ENCODE peak calls at places on chromosome 15, in four cellular contexts. D is adrenal gland, N is heart right ventricle, M is ovary. I is an unnamed sample.

GRCh38 chr15:34721802-34722795 is 32.7 kb downstream of the GJD2 start:
- DNase-seq in N (peak; percentile 68), M (no peak), D (peak; percentile 44), I (peak; percentile 49)

GRCh38 chr15:74525328-74525727 is 15.7 kb upstream of the ARID3B start:
- DNase-seq in D (no peak), N (no peak), M (no peak), I (no peak)

GRCh38 chr15:40957581-40958051 is 4.3 kb downstream of the CHAC1 start:
- DNase-seq in N (peak; percentile 69), D (peak; percentile 36), M (no peak), I (no peak)

GRCh38 chr15:58066042-58066867 is 744 bp upstream of the ALDH1A2 start:
- DNase-seq in N (peak; percentile 78), D (peak; percentile 47), M (peak; percentile 81), I (no peak)

GRCh38 chr15:51076898-51077564 is 17.7 kb downstream of the TNFAIP8L3 start:
- DNase-seq in M (peak; percentile 83), D (peak; percentile 54), N (peak; percentile 64), I (no peak)

GRCh38 chr15:90780916-90781315 is 63.8 kb downstream of the BLM start:
- DNase-seq in D (no peak), M (no peak), N (no peak), I (no peak)

GRCh38 chr15:41494922-41495735 is 1.5 kb downstream of the ITPKA start:
- DNase-seq in D (no peak), N (no peak), M (no peak), I (no peak)

GRCh38 chr15:63997715-63998442 is 48.4 kb downstream of the DAPK2 start:
- DNase-seq in N (no peak), D (no peak), M (no peak), I (no peak)

DNA sequence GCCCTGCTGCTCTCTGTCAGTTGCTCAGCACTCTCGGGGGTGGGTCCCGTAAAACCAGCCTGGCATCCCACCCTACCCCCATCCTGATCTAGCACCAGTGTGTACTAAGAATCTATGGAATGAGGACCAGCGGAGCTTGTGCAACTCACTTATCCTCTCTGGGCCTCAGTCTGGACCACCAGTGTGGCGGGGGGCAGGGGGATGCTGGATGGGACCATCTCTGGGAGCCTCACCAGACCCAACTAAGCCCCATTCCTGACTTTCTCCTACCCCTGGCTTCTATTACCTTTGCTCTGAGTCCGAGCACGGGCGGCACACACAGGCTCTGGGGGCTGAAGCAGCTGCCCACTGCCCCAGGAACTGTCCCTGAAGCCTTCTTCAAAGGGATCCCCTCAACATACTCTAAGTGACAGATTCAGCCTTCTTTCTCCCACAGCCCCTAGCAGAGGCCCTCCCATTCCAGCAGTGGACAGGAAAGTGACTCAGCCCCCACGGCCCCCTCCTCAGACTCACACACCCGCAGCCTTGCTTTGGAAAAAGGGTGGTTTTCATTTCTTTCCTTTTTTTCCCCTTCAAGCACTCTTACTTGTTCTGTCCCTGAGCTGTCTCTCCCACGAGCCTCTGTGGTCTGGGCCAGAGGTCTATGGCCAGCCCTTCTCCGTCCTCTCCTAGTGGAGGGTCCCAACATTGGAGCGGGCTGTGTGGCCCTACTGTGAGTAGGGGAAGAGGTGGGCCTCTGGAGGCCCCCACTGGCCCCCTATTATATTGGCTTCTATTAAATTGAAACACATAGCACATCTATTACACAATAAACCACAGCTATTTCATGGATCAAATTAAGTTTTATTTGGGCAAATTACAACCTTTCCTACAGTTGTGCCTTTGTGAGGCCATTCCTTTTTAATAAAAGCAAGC is 100.3 kb downstream of the SMAD6 start:
- DNase-seq in N (no peak), M (no peak), D (no peak), I (peak; percentile 57)
- H3K4me3 ChIP-seq in N (no peak overlapping the region), M (no peak overlapping the region), D (no peak overlapping the region), I (no peak overlapping the region)

DNA sequence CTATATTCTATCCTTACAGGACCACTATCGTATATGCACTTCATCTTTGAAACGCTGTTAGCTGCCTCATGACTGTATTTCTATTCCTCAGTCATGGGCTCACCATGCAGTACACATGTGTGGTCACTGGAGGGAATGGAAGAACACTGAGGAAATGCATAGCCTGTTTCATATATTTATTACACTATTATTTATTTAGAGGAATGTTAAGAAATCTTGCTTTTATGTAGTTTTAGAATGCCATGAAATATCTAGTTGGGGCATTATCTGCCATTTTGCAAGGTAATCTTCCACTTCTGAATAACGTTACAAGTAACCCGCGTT is 155.7 kb downstream of the IGF1R start:
- DNase-seq in M (no peak), N (no peak), D (no peak), I (no peak)
- TF ChIP-seq CTCF in M (no peak), N (no peak), D (no peak), I (peak; percentile 23)

DNA sequence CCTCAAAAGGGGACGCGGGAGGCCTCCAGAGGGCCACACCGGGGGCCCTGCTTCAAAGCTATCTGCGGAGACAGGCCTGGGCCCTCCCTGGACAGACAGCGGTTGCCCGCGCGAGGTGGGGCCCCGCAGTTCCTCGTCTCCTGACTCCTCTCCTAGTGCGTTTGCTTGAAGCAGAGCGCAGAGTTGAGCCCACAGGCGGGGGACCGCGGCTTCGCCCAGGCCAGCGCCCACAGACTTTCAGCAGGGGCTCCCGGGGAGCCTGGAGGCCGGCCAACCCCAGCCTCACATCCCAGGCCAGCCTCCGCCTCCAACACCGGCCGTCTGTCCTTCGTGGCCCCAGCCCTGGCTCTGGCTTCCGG is 540 bp upstream of the ADAMTS7 start:
- DNase-seq in N (peak; percentile 45), M (no peak), D (peak; percentile 40), I (no peak)
- H3K4me3 ChIP-seq in N (peak overlapping the region; percentile 54), M (peak overlapping the region; percentile 51), D (peak overlapping the region; percentile 89), I (peak overlapping the region; percentile 55)

GRCh38 chr15:59352683-59353082 is 20.0 kb downstream of the MYO1E start:
- DNase-seq in N (no peak), M (no peak), D (no peak), I (no peak)

GRCh38 chr15:59347915-59348314 is 24.8 kb downstream of the MYO1E start:
- DNase-seq in D (no peak), M (no peak), N (no peak), I (no peak)

GRCh38 chr15:59350421-59350732 is 22.3 kb downstream of the MYO1E start:
- DNase-seq in N (no peak), D (no peak), M (no peak), I (no peak)

GRCh38 chr15:59352189-59352588 is 20.5 kb downstream of the MYO1E start:
- DNase-seq in D (no peak), M (no peak), N (no peak), I (no peak)

GRCh38 chr15:59349715-59350420 is 22.8 kb downstream of the MYO1E start:
- DNase-seq in D (peak; percentile 69), N (no peak), M (no peak), I (peak; percentile 69)
- TF ChIP-seq CTCF in D (no peak), N (no peak), M (no peak), I (no peak)

GRCh38 chr15:84840741-84841429 is 23.7 kb downstream of the ALPK3 start:
- DNase-seq in N (peak; percentile 73), M (peak; percentile 38), D (peak; percentile 94), I (peak; percentile 19)
- H3K4me3 ChIP-seq in N (no peak overlapping the region), M (no peak overlapping the region), D (no peak overlapping the region), I (no peak overlapping the region)

DNA sequence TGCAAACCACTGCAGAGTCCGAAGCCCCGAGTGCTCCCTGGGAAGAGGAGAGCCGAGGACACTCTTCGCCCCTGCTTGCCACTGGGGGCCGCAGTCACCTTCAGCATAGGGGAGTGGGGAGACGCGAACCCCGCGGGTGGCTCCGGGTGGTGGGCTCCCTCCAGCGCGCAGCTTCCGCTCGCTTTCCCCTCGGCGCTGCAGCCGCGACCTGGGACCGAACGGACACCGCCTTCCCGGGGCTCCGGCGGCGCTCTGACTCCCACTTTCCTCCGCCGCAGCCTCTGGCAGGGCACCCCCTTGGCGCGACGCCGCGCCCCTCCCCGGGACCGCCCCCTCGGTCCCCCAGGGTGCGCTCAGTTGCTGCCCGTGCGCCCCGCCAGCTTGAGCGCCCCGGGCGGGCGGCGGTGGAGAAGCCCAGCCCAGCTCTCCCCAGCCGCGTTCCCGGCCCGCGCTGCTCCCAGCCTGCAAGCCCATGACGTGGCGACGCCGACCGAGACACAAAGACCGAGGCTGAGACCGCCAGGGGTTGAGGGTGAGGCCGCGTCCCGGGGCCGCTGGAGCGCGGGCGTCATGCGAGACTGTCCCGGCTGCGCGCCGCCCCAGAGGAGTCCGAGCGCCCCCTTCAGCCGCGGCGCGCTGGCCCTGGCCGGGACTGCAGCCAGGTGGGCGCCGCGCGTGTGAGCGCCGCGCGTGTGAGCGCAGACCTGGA is at the start of gene MINAR1:
- DNase-seq in M (no peak), D (peak; percentile 52), N (no peak), I (no peak)
- TF ChIP-seq CTCF in M (no peak), D (no peak), N (peak; percentile 6), I (peak; percentile 26)

GRCh38 chr15:59537384-59537783 is 74.2 kb upstream of the GCNT3 start:
- DNase-seq in D (no peak), M (no peak), N (no peak), I (no peak)
- H3K4me3 ChIP-seq in D (no peak overlapping the region), M (no peak overlapping the region), N (no peak overlapping the region), I (no peak overlapping the region)

I was measured in BJ.